ENCODE peak calls at places on chromosomes 3 and 15, in eight cellular contexts. One of them, this sample, is unnamed.

GRCh38 chr15:26243382-26243781 is 380.3 kb upstream of the ATP10A start:
- DNase-seq in SK-N-SH: no peak
- DNase-seq in SHP77: no peak
- DNase-seq in activated naive CD4-positive, alpha-beta T cell treated with anti-CD3 and anti-CD28 coated beads, Interleukin-2, amount 50 U/mL, for 72 hours: no peak
- DNase-seq in activated gamma-delta T cell: no peak
- DNase-seq in RPMI8226: no peak
- DNase-seq in activated CD8-positive, alpha-beta memory T cell treated with anti-CD3 and anti-CD28 coated beads, Interleukin-2, amount 50 U/mL, for 48 hours: no peak
- DNase-seq in HTR-8/SVneo: no peak
- DNase-seq in this sample: no peak

GRCh38 chr15:40054746-40055575 is 16.0 kb upstream of the SRP14 start:
- DNase-seq in SK-N-SH: no peak
- DNase-seq in SHP77: peak
- DNase-seq in activated naive CD4-positive, alpha-beta T cell treated with anti-CD3 and anti-CD28 coated beads, Interleukin-2, amount 50 U/mL, for 72 hours: no peak
- DNase-seq in activated gamma-delta T cell: no peak
- DNase-seq in RPMI8226: peak
- DNase-seq in activated CD8-positive, alpha-beta memory T cell treated with anti-CD3 and anti-CD28 coated beads, Interleukin-2, amount 50 U/mL, for 48 hours: no peak
- DNase-seq in HTR-8/SVneo: peak
- DNase-seq in this sample: no peak

GRCh38 chr15:71080705-71081104 is 34.6 kb upstream of the THSD4 start:
- DNase-seq in SK-N-SH: no peak
- DNase-seq in SHP77: no peak
- DNase-seq in activated naive CD4-positive, alpha-beta T cell treated with anti-CD3 and anti-CD28 coated beads, Interleukin-2, amount 50 U/mL, for 72 hours: no peak
- DNase-seq in activated gamma-delta T cell: no peak
- DNase-seq in RPMI8226: no peak
- DNase-seq in activated CD8-positive, alpha-beta memory T cell treated with anti-CD3 and anti-CD28 coated beads, Interleukin-2, amount 50 U/mL, for 48 hours: no peak
- DNase-seq in HTR-8/SVneo: no peak
- DNase-seq in this sample: peak

GRCh38 chr3:71185733-71186455 is 397.6 kb downstream of the FOXP1 start:
- DNase-seq in SK-N-SH: no peak
- DNase-seq in SHP77: peak
- DNase-seq in activated naive CD4-positive, alpha-beta T cell treated with anti-CD3 and anti-CD28 coated beads, Interleukin-2, amount 50 U/mL, for 72 hours: peak
- DNase-seq in activated gamma-delta T cell: no peak
- DNase-seq in RPMI8226: no peak
- DNase-seq in activated CD8-positive, alpha-beta memory T cell treated with anti-CD3 and anti-CD28 coated beads, Interleukin-2, amount 50 U/mL, for 48 hours: no peak
- DNase-seq in HTR-8/SVneo: peak
- DNase-seq in this sample: no peak

GRCh38 chr15:64311566-64311965 is 44.4 kb downstream of the CSNK1G1 start:
- DNase-seq in SK-N-SH: no peak
- DNase-seq in SHP77: no peak
- DNase-seq in activated naive CD4-positive, alpha-beta T cell treated with anti-CD3 and anti-CD28 coated beads, Interleukin-2, amount 50 U/mL, for 72 hours: no peak
- DNase-seq in activated gamma-delta T cell: no peak
- DNase-seq in RPMI8226: no peak
- DNase-seq in activated CD8-positive, alpha-beta memory T cell treated with anti-CD3 and anti-CD28 coated beads, Interleukin-2, amount 50 U/mL, for 48 hours: no peak
- DNase-seq in HTR-8/SVneo: no peak
- DNase-seq in this sample: no peak

GRCh38 chr15:75745305-75745704 is 32.7 kb upstream of the CSPG4 start:
- DNase-seq in SK-N-SH: no peak
- DNase-seq in SHP77: no peak
- DNase-seq in activated naive CD4-positive, alpha-beta T cell treated with anti-CD3 and anti-CD28 coated beads, Interleukin-2, amount 50 U/mL, for 72 hours: no peak
- DNase-seq in activated gamma-delta T cell: no peak
- DNase-seq in RPMI8226: no peak
- DNase-seq in activated CD8-positive, alpha-beta memory T cell treated with anti-CD3 and anti-CD28 coated beads, Interleukin-2, amount 50 U/mL, for 48 hours: no peak
- DNase-seq in HTR-8/SVneo: no peak
- DNase-seq in this sample: no peak

GRCh38 chr15:84748274-84749110 is at the start of gene ZNF592:
- DNase-seq in SK-N-SH: peak
- DNase-seq in SHP77: peak
- DNase-seq in activated naive CD4-positive, alpha-beta T cell treated with anti-CD3 and anti-CD28 coated beads, Interleukin-2, amount 50 U/mL, for 72 hours: peak
- DNase-seq in activated gamma-delta T cell: peak
- DNase-seq in RPMI8226: peak
- DNase-seq in activated CD8-positive, alpha-beta memory T cell treated with anti-CD3 and anti-CD28 coated beads, Interleukin-2, amount 50 U/mL, for 48 hours: peak
- DNase-seq in HTR-8/SVneo: peak
- DNase-seq in this sample: peak

GRCh38 chr3:101703169-101703568 is 16.7 kb upstream of the RPL24 start:
- DNase-seq in SK-N-SH: no peak
- DNase-seq in SHP77: no peak
- DNase-seq in activated naive CD4-positive, alpha-beta T cell treated with anti-CD3 and anti-CD28 coated beads, Interleukin-2, amount 50 U/mL, for 72 hours: no peak
- DNase-seq in activated gamma-delta T cell: no peak
- DNase-seq in RPMI8226: no peak
- DNase-seq in activated CD8-positive, alpha-beta memory T cell treated with anti-CD3 and anti-CD28 coated beads, Interleukin-2, amount 50 U/mL, for 48 hours: no peak
- DNase-seq in HTR-8/SVneo: no peak
- DNase-seq in this sample: no peak

GRCh38 chr15:82100116-82100795 is 54.4 kb upstream of the MEX3B start:
- DNase-seq in SK-N-SH: no peak
- DNase-seq in SHP77: no peak
- DNase-seq in activated naive CD4-positive, alpha-beta T cell treated with anti-CD3 and anti-CD28 coated beads, Interleukin-2, amount 50 U/mL, for 72 hours: no peak
- DNase-seq in activated gamma-delta T cell: no peak
- DNase-seq in RPMI8226: no peak
- DNase-seq in activated CD8-positive, alpha-beta memory T cell treated with anti-CD3 and anti-CD28 coated beads, Interleukin-2, amount 50 U/mL, for 48 hours: no peak
- DNase-seq in HTR-8/SVneo: no peak
- DNase-seq in this sample: no peak

GRCh38 chr3:134348524-134348923 is 25.7 kb downstream of the AMOTL2 start:
- DNase-seq in SK-N-SH: no peak
- DNase-seq in SHP77: no peak
- DNase-seq in activated naive CD4-positive, alpha-beta T cell treated with anti-CD3 and anti-CD28 coated beads, Interleukin-2, amount 50 U/mL, for 72 hours: no peak
- DNase-seq in activated gamma-delta T cell: no peak
- DNase-seq in RPMI8226: no peak
- DNase-seq in activated CD8-positive, alpha-beta memory T cell treated with anti-CD3 and anti-CD28 coated beads, Interleukin-2, amount 50 U/mL, for 48 hours: no peak
- DNase-seq in HTR-8/SVneo: no peak
- DNase-seq in this sample: no peak

GRCh38 chr15:60086676-60087446 is 82.8 kb downstream of the FOXB1 start:
- DNase-seq in SK-N-SH: no peak
- DNase-seq in SHP77: no peak
- DNase-seq in activated naive CD4-positive, alpha-beta T cell treated with anti-CD3 and anti-CD28 coated beads, Interleukin-2, amount 50 U/mL, for 72 hours: no peak
- DNase-seq in activated gamma-delta T cell: no peak
- DNase-seq in RPMI8226: no peak
- DNase-seq in activated CD8-positive, alpha-beta memory T cell treated with anti-CD3 and anti-CD28 coated beads, Interleukin-2, amount 50 U/mL, for 48 hours: no peak
- DNase-seq in HTR-8/SVneo: no peak
- DNase-seq in this sample: no peak

GRCh38 chr3:12679468-12679867 is 15.6 kb upstream of the RAF1 start:
- DNase-seq in SK-N-SH: peak
- DNase-seq in SHP77: peak
- DNase-seq in activated naive CD4-positive, alpha-beta T cell treated with anti-CD3 and anti-CD28 coated beads, Interleukin-2, amount 50 U/mL, for 72 hours: no peak
- DNase-seq in activated gamma-delta T cell: no peak
- DNase-seq in RPMI8226: no peak
- DNase-seq in activated CD8-positive, alpha-beta memory T cell treated with anti-CD3 and anti-CD28 coated beads, Interleukin-2, amount 50 U/mL, for 48 hours: no peak
- DNase-seq in HTR-8/SVneo: peak
- DNase-seq in this sample: no peak

GRCh38 chr3:55006277-55006676 is 78.4 kb upstream of the LRTM1 start:
- DNase-seq in SK-N-SH: no peak
- DNase-seq in SHP77: no peak
- DNase-seq in activated naive CD4-positive, alpha-beta T cell treated with anti-CD3 and anti-CD28 coated beads, Interleukin-2, amount 50 U/mL, for 72 hours: no peak
- DNase-seq in activated gamma-delta T cell: no peak
- DNase-seq in RPMI8226: no peak
- DNase-seq in activated CD8-positive, alpha-beta memory T cell treated with anti-CD3 and anti-CD28 coated beads, Interleukin-2, amount 50 U/mL, for 48 hours: no peak
- DNase-seq in HTR-8/SVneo: no peak
- DNase-seq in this sample: no peak

GRCh38 chr3:46586738-46587246 is 20.7 kb upstream of the LRRC2 start:
- DNase-seq in SK-N-SH: no peak
- DNase-seq in SHP77: no peak
- DNase-seq in activated naive CD4-positive, alpha-beta T cell treated with anti-CD3 and anti-CD28 coated beads, Interleukin-2, amount 50 U/mL, for 72 hours: no peak
- DNase-seq in activated gamma-delta T cell: no peak
- DNase-seq in RPMI8226: no peak
- DNase-seq in activated CD8-positive, alpha-beta memory T cell treated with anti-CD3 and anti-CD28 coated beads, Interleukin-2, amount 50 U/mL, for 48 hours: no peak
- DNase-seq in HTR-8/SVneo: no peak
- DNase-seq in this sample: no peak

GRCh38 chr3:141405581-141405980 is 37.3 kb downstream of the ZBTB38 start:
- DNase-seq in SK-N-SH: no peak
- DNase-seq in SHP77: no peak
- DNase-seq in activated naive CD4-positive, alpha-beta T cell treated with anti-CD3 and anti-CD28 coated beads, Interleukin-2, amount 50 U/mL, for 72 hours: no peak
- DNase-seq in activated gamma-delta T cell: no peak
- DNase-seq in RPMI8226: no peak
- DNase-seq in activated CD8-positive, alpha-beta memory T cell treated with anti-CD3 and anti-CD28 coated beads, Interleukin-2, amount 50 U/mL, for 48 hours: no peak
- DNase-seq in HTR-8/SVneo: no peak
- DNase-seq in this sample: no peak

GRCh38 chr3:79419222-79419621 is 348.6 kb downstream of the ROBO1 start:
- DNase-seq in SK-N-SH: no peak
- DNase-seq in SHP77: no peak
- DNase-seq in activated naive CD4-positive, alpha-beta T cell treated with anti-CD3 and anti-CD28 coated beads, Interleukin-2, amount 50 U/mL, for 72 hours: no peak
- DNase-seq in activated gamma-delta T cell: no peak
- DNase-seq in RPMI8226: no peak
- DNase-seq in activated CD8-positive, alpha-beta memory T cell treated with anti-CD3 and anti-CD28 coated beads, Interleukin-2, amount 50 U/mL, for 48 hours: no peak
- DNase-seq in HTR-8/SVneo: no peak
- DNase-seq in this sample: no peak

GRCh38 chr3:177357352-177358084 is 160.2 kb upstream of the TBL1XR1 start:
- DNase-seq in SK-N-SH: peak
- DNase-seq in SHP77: peak
- DNase-seq in activated naive CD4-positive, alpha-beta T cell treated with anti-CD3 and anti-CD28 coated beads, Interleukin-2, amount 50 U/mL, for 72 hours: no peak
- DNase-seq in activated gamma-delta T cell: no peak
- DNase-seq in RPMI8226: peak
- DNase-seq in activated CD8-positive, alpha-beta memory T cell treated with anti-CD3 and anti-CD28 coated beads, Interleukin-2, amount 50 U/mL, for 48 hours: no peak
- DNase-seq in HTR-8/SVneo: peak
- DNase-seq in this sample: no peak

GRCh38 chr3:195738274-195739044 is 17.7 kb downstream of the MUC20 start:
- DNase-seq in SK-N-SH: no peak
- DNase-seq in SHP77: no peak
- DNase-seq in activated naive CD4-positive, alpha-beta T cell treated with anti-CD3 and anti-CD28 coated beads, Interleukin-2, amount 50 U/mL, for 72 hours: no peak
- DNase-seq in activated gamma-delta T cell: no peak
- DNase-seq in RPMI8226: no peak
- DNase-seq in activated CD8-positive, alpha-beta memory T cell treated with anti-CD3 and anti-CD28 coated beads, Interleukin-2, amount 50 U/mL, for 48 hours: no peak
- DNase-seq in HTR-8/SVneo: no peak
- DNase-seq in this sample: no peak

GRCh38 chr3:31433679-31433992 is 99.1 kb upstream of the STT3B start:
- DNase-seq in SK-N-SH: no peak
- DNase-seq in SHP77: no peak
- DNase-seq in activated naive CD4-positive, alpha-beta T cell treated with anti-CD3 and anti-CD28 coated beads, Interleukin-2, amount 50 U/mL, for 72 hours: no peak
- DNase-seq in activated gamma-delta T cell: no peak
- DNase-seq in RPMI8226: no peak
- DNase-seq in activated CD8-positive, alpha-beta memory T cell treated with anti-CD3 and anti-CD28 coated beads, Interleukin-2, amount 50 U/mL, for 48 hours: no peak
- DNase-seq in HTR-8/SVneo: no peak
- DNase-seq in this sample: no peak

GRCh38 chr3:50616770-50617095 is 218 bp upstream of the MAPKAPK3 start:
- DNase-seq in SK-N-SH: peak
- DNase-seq in SHP77: peak
- DNase-seq in activated naive CD4-positive, alpha-beta T cell treated with anti-CD3 and anti-CD28 coated beads, Interleukin-2, amount 50 U/mL, for 72 hours: peak
- DNase-seq in activated gamma-delta T cell: peak
- DNase-seq in RPMI8226: peak
- DNase-seq in activated CD8-positive, alpha-beta memory T cell treated with anti-CD3 and anti-CD28 coated beads, Interleukin-2, amount 50 U/mL, for 48 hours: peak
- DNase-seq in HTR-8/SVneo: peak
- DNase-seq in this sample: peak

GRCh38 chr3:47251689-47252088 is 30.9 kb downstream of the KIF9 start:
- DNase-seq in SK-N-SH: no peak
- DNase-seq in SHP77: no peak
- DNase-seq in activated naive CD4-positive, alpha-beta T cell treated with anti-CD3 and anti-CD28 coated beads, Interleukin-2, amount 50 U/mL, for 72 hours: no peak
- DNase-seq in activated gamma-delta T cell: no peak
- DNase-seq in RPMI8226: no peak
- DNase-seq in activated CD8-positive, alpha-beta memory T cell treated with anti-CD3 and anti-CD28 coated beads, Interleukin-2, amount 50 U/mL, for 48 hours: no peak
- DNase-seq in HTR-8/SVneo: no peak
- DNase-seq in this sample: no peak

GRCh38 chr15:64911317-64912186 is at the start of gene ANKDD1A:
- DNase-seq in SK-N-SH: peak
- DNase-seq in SHP77: peak
- DNase-seq in activated naive CD4-positive, alpha-beta T cell treated with anti-CD3 and anti-CD28 coated beads, Interleukin-2, amount 50 U/mL, for 72 hours: peak
- DNase-seq in activated gamma-delta T cell: peak
- DNase-seq in RPMI8226: peak
- DNase-seq in activated CD8-positive, alpha-beta memory T cell treated with anti-CD3 and anti-CD28 coated beads, Interleukin-2, amount 50 U/mL, for 48 hours: peak
- DNase-seq in HTR-8/SVneo: peak
- DNase-seq in this sample: peak

GRCh38 chr15:64681424-64682024 is 93.9 kb downstream of the RBPMS2 start:
- DNase-seq in SK-N-SH: peak
- DNase-seq in SHP77: peak
- DNase-seq in activated naive CD4-positive, alpha-beta T cell treated with anti-CD3 and anti-CD28 coated beads, Interleukin-2, amount 50 U/mL, for 72 hours: no peak
- DNase-seq in activated gamma-delta T cell: no peak
- DNase-seq in RPMI8226: peak
- DNase-seq in activated CD8-positive, alpha-beta memory T cell treated with anti-CD3 and anti-CD28 coated beads, Interleukin-2, amount 50 U/mL, for 48 hours: no peak
- DNase-seq in HTR-8/SVneo: peak
- DNase-seq in this sample: no peak

GRCh38 chr3:119146578-119147375 is 812 bp downstream of the TEX55 start:
- DNase-seq in SK-N-SH: no peak
- DNase-seq in SHP77: no peak
- DNase-seq in activated naive CD4-positive, alpha-beta T cell treated with anti-CD3 and anti-CD28 coated beads, Interleukin-2, amount 50 U/mL, for 72 hours: no peak
- DNase-seq in activated gamma-delta T cell: no peak
- DNase-seq in RPMI8226: no peak
- DNase-seq in activated CD8-positive, alpha-beta memory T cell treated with anti-CD3 and anti-CD28 coated beads, Interleukin-2, amount 50 U/mL, for 48 hours: no peak
- DNase-seq in HTR-8/SVneo: no peak
- DNase-seq in this sample: no peak

GRCh38 chr15:68383161-68384074 is 48.5 kb downstream of the ITGA11 start:
- DNase-seq in SK-N-SH: peak
- DNase-seq in SHP77: peak
- DNase-seq in activated naive CD4-positive, alpha-beta T cell treated with anti-CD3 and anti-CD28 coated beads, Interleukin-2, amount 50 U/mL, for 72 hours: peak
- DNase-seq in activated gamma-delta T cell: no peak
- DNase-seq in RPMI8226: peak
- DNase-seq in activated CD8-positive, alpha-beta memory T cell treated with anti-CD3 and anti-CD28 coated beads, Interleukin-2, amount 50 U/mL, for 48 hours: peak
- DNase-seq in HTR-8/SVneo: peak
- DNase-seq in this sample: peak

GRCh38 chr3:122232485-122232884 is 49.0 kb downstream of the CASR start:
- DNase-seq in SK-N-SH: no peak
- DNase-seq in SHP77: no peak
- DNase-seq in activated naive CD4-positive, alpha-beta T cell treated with anti-CD3 and anti-CD28 coated beads, Interleukin-2, amount 50 U/mL, for 72 hours: no peak
- DNase-seq in activated gamma-delta T cell: no peak
- DNase-seq in RPMI8226: no peak
- DNase-seq in activated CD8-positive, alpha-beta memory T cell treated with anti-CD3 and anti-CD28 coated beads, Interleukin-2, amount 50 U/mL, for 48 hours: no peak
- DNase-seq in HTR-8/SVneo: no peak
- DNase-seq in this sample: no peak

GRCh38 chr3:113695818-113696645 is at the start of gene USF3:
- DNase-seq in SK-N-SH: peak
- DNase-seq in SHP77: no peak
- DNase-seq in activated naive CD4-positive, alpha-beta T cell treated with anti-CD3 and anti-CD28 coated beads, Interleukin-2, amount 50 U/mL, for 72 hours: peak
- DNase-seq in activated gamma-delta T cell: peak
- DNase-seq in RPMI8226: peak
- DNase-seq in activated CD8-positive, alpha-beta memory T cell treated with anti-CD3 and anti-CD28 coated beads, Interleukin-2, amount 50 U/mL, for 48 hours: peak
- DNase-seq in HTR-8/SVneo: peak
- DNase-seq in this sample: peak

GRCh38 chr15:82111918-82112317 is 66.1 kb upstream of the MEX3B start:
- DNase-seq in SK-N-SH: peak
- DNase-seq in SHP77: no peak
- DNase-seq in activated naive CD4-positive, alpha-beta T cell treated with anti-CD3 and anti-CD28 coated beads, Interleukin-2, amount 50 U/mL, for 72 hours: no peak
- DNase-seq in activated gamma-delta T cell: no peak
- DNase-seq in RPMI8226: no peak
- DNase-seq in activated CD8-positive, alpha-beta memory T cell treated with anti-CD3 and anti-CD28 coated beads, Interleukin-2, amount 50 U/mL, for 48 hours: no peak
- DNase-seq in HTR-8/SVneo: no peak
- DNase-seq in this sample: no peak

GRCh38 chr15:25936004-25936403 is 72.9 kb upstream of the ATP10A start:
- DNase-seq in SK-N-SH: no peak
- DNase-seq in SHP77: no peak
- DNase-seq in activated naive CD4-positive, alpha-beta T cell treated with anti-CD3 and anti-CD28 coated beads, Interleukin-2, amount 50 U/mL, for 72 hours: no peak
- DNase-seq in activated gamma-delta T cell: no peak
- DNase-seq in RPMI8226: no peak
- DNase-seq in activated CD8-positive, alpha-beta memory T cell treated with anti-CD3 and anti-CD28 coated beads, Interleukin-2, amount 50 U/mL, for 48 hours: no peak
- DNase-seq in HTR-8/SVneo: no peak
- DNase-seq in this sample: no peak

GRCh38 chr3:45907769-45908705 is 21.7 kb downstream of the CCR9 start:
- DNase-seq in SK-N-SH: no peak
- DNase-seq in SHP77: no peak
- DNase-seq in activated naive CD4-positive, alpha-beta T cell treated with anti-CD3 and anti-CD28 coated beads, Interleukin-2, amount 50 U/mL, for 72 hours: no peak
- DNase-seq in activated gamma-delta T cell: no peak
- DNase-seq in RPMI8226: no peak
- DNase-seq in activated CD8-positive, alpha-beta memory T cell treated with anti-CD3 and anti-CD28 coated beads, Interleukin-2, amount 50 U/mL, for 48 hours: no peak
- DNase-seq in HTR-8/SVneo: no peak
- DNase-seq in this sample: no peak

GRCh38 chr3:5136619-5137429 is 14.7 kb downstream of the ARL8B start:
- DNase-seq in SK-N-SH: peak
- DNase-seq in SHP77: no peak
- DNase-seq in activated naive CD4-positive, alpha-beta T cell treated with anti-CD3 and anti-CD28 coated beads, Interleukin-2, amount 50 U/mL, for 72 hours: no peak
- DNase-seq in activated gamma-delta T cell: no peak
- DNase-seq in RPMI8226: peak
- DNase-seq in activated CD8-positive, alpha-beta memory T cell treated with anti-CD3 and anti-CD28 coated beads, Interleukin-2, amount 50 U/mL, for 48 hours: no peak
- DNase-seq in HTR-8/SVneo: no peak
- DNase-seq in this sample: no peak

GRCh38 chr3:112002458-112002971 is 3.8 kb downstream of the TAGLN3 start:
- DNase-seq in SK-N-SH: no peak
- DNase-seq in SHP77: no peak
- DNase-seq in activated naive CD4-positive, alpha-beta T cell treated with anti-CD3 and anti-CD28 coated beads, Interleukin-2, amount 50 U/mL, for 72 hours: peak
- DNase-seq in activated gamma-delta T cell: no peak
- DNase-seq in RPMI8226: no peak
- DNase-seq in activated CD8-positive, alpha-beta memory T cell treated with anti-CD3 and anti-CD28 coated beads, Interleukin-2, amount 50 U/mL, for 48 hours: no peak
- DNase-seq in HTR-8/SVneo: no peak
- DNase-seq in this sample: no peak

GRCh38 chr15:90585863-90586262 is 56.1 kb downstream of the CRTC3 start:
- DNase-seq in SK-N-SH: no peak
- DNase-seq in SHP77: no peak
- DNase-seq in activated naive CD4-positive, alpha-beta T cell treated with anti-CD3 and anti-CD28 coated beads, Interleukin-2, amount 50 U/mL, for 72 hours: no peak
- DNase-seq in activated gamma-delta T cell: no peak
- DNase-seq in RPMI8226: no peak
- DNase-seq in activated CD8-positive, alpha-beta memory T cell treated with anti-CD3 and anti-CD28 coated beads, Interleukin-2, amount 50 U/mL, for 48 hours: no peak
- DNase-seq in HTR-8/SVneo: peak
- DNase-seq in this sample: no peak

GRCh38 chr3:194572131-194572789 is 61.0 kb downstream of the TMEM44 start:
- DNase-seq in SK-N-SH: no peak
- DNase-seq in SHP77: no peak
- DNase-seq in activated naive CD4-positive, alpha-beta T cell treated with anti-CD3 and anti-CD28 coated beads, Interleukin-2, amount 50 U/mL, for 72 hours: no peak
- DNase-seq in activated gamma-delta T cell: no peak
- DNase-seq in RPMI8226: no peak
- DNase-seq in activated CD8-positive, alpha-beta memory T cell treated with anti-CD3 and anti-CD28 coated beads, Interleukin-2, amount 50 U/mL, for 48 hours: no peak
- DNase-seq in HTR-8/SVneo: peak
- DNase-seq in this sample: no peak